ENCODE peak calls at places on chromosomes 3 and 15, in four cellular contexts. One of them, this sample, is unnamed.

GRCh38 chr3:116423365-116423764 is 21.9 kb downstream of the LSAMP start:
- DNase-seq in fibroblast of lung: no peak
- DNase-seq in heart left ventricle: no peak
- DNase-seq in right cardiac atrium: no peak
- DNase-seq in this sample: no peak

GRCh38 chr3:114718897-114719208 is 425.0 kb downstream of the TIGIT start:
- DNase-seq in fibroblast of lung: no peak
- DNase-seq in heart left ventricle: no peak
- DNase-seq in right cardiac atrium: no peak
- DNase-seq in this sample: no peak

GRCh38 chr3:38370861-38371260 is 24.3 kb downstream of the XYLB start:
- DNase-seq in fibroblast of lung: no peak
- DNase-seq in heart left ventricle: no peak
- DNase-seq in right cardiac atrium: no peak
- DNase-seq in this sample: no peak

GRCh38 chr15:56440226-56440770 is 24.6 kb downstream of the MNS1 start:
- DNase-seq in fibroblast of lung: no peak
- DNase-seq in right cardiac atrium: no peak
- DNase-seq in heart left ventricle: no peak
- DNase-seq in this sample: no peak

GRCh38 chr15:100714749-100715342 is 112.5 kb downstream of the ASB7 start:
- DNase-seq in fibroblast of lung: no peak
- DNase-seq in heart left ventricle: no peak
- DNase-seq in right cardiac atrium: no peak
- DNase-seq in this sample: peak; percentile 82

GRCh38 chr3:170689218-170689874 is 103.5 kb upstream of the SLC7A14 start:
- DNase-seq in right cardiac atrium: no peak
- DNase-seq in fibroblast of lung: peak; percentile 75
- DNase-seq in heart left ventricle: no peak
- DNase-seq in this sample: no peak

GRCh38 chr3:161508852-161509477 is 12.4 kb downstream of the OTOL1 start:
- DNase-seq in fibroblast of lung: peak; percentile 8
- DNase-seq in right cardiac atrium: no peak
- DNase-seq in heart left ventricle: no peak
- DNase-seq in this sample: no peak

GRCh38 chr15:31248263-31248662 is 78.4 kb upstream of the KLF13 start:
- DNase-seq in fibroblast of lung: no peak
- DNase-seq in right cardiac atrium: peak; percentile 5
- DNase-seq in heart left ventricle: no peak
- DNase-seq in this sample: no peak

GRCh38 chr15:78453447-78453846 is 15.4 kb downstream of the IREB2 start:
- DNase-seq in right cardiac atrium: no peak
- DNase-seq in heart left ventricle: no peak
- DNase-seq in fibroblast of lung: no peak
- DNase-seq in this sample: no peak

GRCh38 chr15:68620721-68621528 is 42.1 kb downstream of the CORO2B start:
- DNase-seq in right cardiac atrium: peak; percentile 95
- DNase-seq in heart left ventricle: peak; percentile 93
- DNase-seq in fibroblast of lung: peak; percentile 99
- DNase-seq in this sample: peak; percentile 44

GRCh38 chr15:96340611-96341464 is 10.3 kb downstream of the NR2F2 start:
- DNase-seq in fibroblast of lung: peak; percentile 83
- DNase-seq in right cardiac atrium: peak; percentile 84
- DNase-seq in heart left ventricle: no peak
- DNase-seq in this sample: no peak

GRCh38 chr3:14256046-14256445 is 77.4 kb downstream of the LSM3 start:
- DNase-seq in fibroblast of lung: no peak
- DNase-seq in right cardiac atrium: no peak
- DNase-seq in heart left ventricle: no peak
- DNase-seq in this sample: no peak

GRCh38 chr15:52208306-52208946 is 17.2 kb upstream of the GNB5 start:
- DNase-seq in fibroblast of lung: peak; percentile 68
- DNase-seq in heart left ventricle: peak; percentile 36
- DNase-seq in right cardiac atrium: peak; percentile 47
- DNase-seq in this sample: peak; percentile 76

GRCh38 chr15:59292393-59292792 is 80.3 kb downstream of the MYO1E start:
- DNase-seq in right cardiac atrium: no peak
- DNase-seq in heart left ventricle: no peak
- DNase-seq in fibroblast of lung: no peak
- DNase-seq in this sample: no peak

GRCh38 chr3:70890085-70890484 is 577.6 kb upstream of the MDFIC2 start:
- DNase-seq in fibroblast of lung: no peak
- DNase-seq in heart left ventricle: no peak
- DNase-seq in right cardiac atrium: no peak
- DNase-seq in this sample: no peak

GRCh38 chr3:42804831-42805821 is 836 bp upstream of the HIGD1A start:
- DNase-seq in heart left ventricle: peak; percentile 42
- DNase-seq in fibroblast of lung: peak; percentile 28
- DNase-seq in right cardiac atrium: peak; percentile 75
- DNase-seq in this sample: no peak

GRCh38 chr3:197125601-197126000 is 96.0 kb upstream of the MELTF start:
- DNase-seq in fibroblast of lung: peak; percentile 5
- DNase-seq in right cardiac atrium: no peak
- DNase-seq in heart left ventricle: no peak
- DNase-seq in this sample: no peak

GRCh38 chr15:40982855-40983254 is 29.6 kb downstream of the CHAC1 start:
- DNase-seq in right cardiac atrium: peak; percentile 74
- DNase-seq in heart left ventricle: peak; percentile 40
- DNase-seq in fibroblast of lung: peak; percentile 80
- DNase-seq in this sample: peak; percentile 49

GRCh38 chr15:94198633-94199032 is 32.7 kb upstream of the MCTP2 start:
- DNase-seq in fibroblast of lung: no peak
- DNase-seq in heart left ventricle: no peak
- DNase-seq in right cardiac atrium: no peak
- DNase-seq in this sample: no peak

GRCh38 chr3:185727873-185728272 is 97.0 kb downstream of the IGF2BP2 start:
- DNase-seq in fibroblast of lung: no peak
- DNase-seq in right cardiac atrium: no peak
- DNase-seq in heart left ventricle: no peak
- DNase-seq in this sample: no peak

GRCh38 chr15:78944669-78945407 is at the start of gene CTSH:
- DNase-seq in right cardiac atrium: peak; percentile 94
- DNase-seq in fibroblast of lung: peak; percentile 13
- DNase-seq in heart left ventricle: peak; percentile 80
- DNase-seq in this sample: peak; percentile 63

GRCh38 chr15:46933332-46933731 is 784.0 kb upstream of the SEMA6D start:
- DNase-seq in fibroblast of lung: no peak
- DNase-seq in heart left ventricle: no peak
- DNase-seq in right cardiac atrium: no peak
- DNase-seq in this sample: no peak

GRCh38 chr3:50660386-50660785 is 14.3 kb upstream of the DOCK3 start:
- DNase-seq in fibroblast of lung: no peak
- DNase-seq in right cardiac atrium: no peak
- DNase-seq in heart left ventricle: no peak
- DNase-seq in this sample: no peak

GRCh38 chr15:90917569-90917968 is 14.5 kb downstream of the MAN2A2 start:
- DNase-seq in right cardiac atrium: peak; percentile 39
- DNase-seq in heart left ventricle: no peak
- DNase-seq in fibroblast of lung: no peak
- DNase-seq in this sample: no peak

GRCh38 chr3:39104961-39105686 is 2.3 kb downstream of the GORASP1 start:
- DNase-seq in fibroblast of lung: no peak
- DNase-seq in heart left ventricle: no peak
- DNase-seq in right cardiac atrium: no peak
- DNase-seq in this sample: peak; percentile 22

GRCh38 chr3:127124135-127124534 is 68.8 kb upstream of the PRR23E start:
- DNase-seq in fibroblast of lung: peak; percentile 8
- DNase-seq in right cardiac atrium: no peak
- DNase-seq in heart left ventricle: no peak
- DNase-seq in this sample: no peak

GRCh38 chr3:116483135-116483534 is 37.8 kb upstream of the LSAMP start:
- DNase-seq in right cardiac atrium: no peak
- DNase-seq in heart left ventricle: no peak
- DNase-seq in fibroblast of lung: no peak
- DNase-seq in this sample: no peak

GRCh38 chr15:73942751-73943270 is 16.5 kb downstream of the LOXL1 start:
- DNase-seq in heart left ventricle: peak; percentile 25
- DNase-seq in right cardiac atrium: no peak
- DNase-seq in fibroblast of lung: no peak
- DNase-seq in this sample: no peak
- H3K27ac ChIP-seq in heart left ventricle: no peak overlapping the region
- H3K27ac ChIP-seq in right cardiac atrium: no peak overlapping the region
- H3K27ac ChIP-seq in fibroblast of lung: no peak overlapping the region
- H3K27ac ChIP-seq in this sample: no peak overlapping the region

DNA sequence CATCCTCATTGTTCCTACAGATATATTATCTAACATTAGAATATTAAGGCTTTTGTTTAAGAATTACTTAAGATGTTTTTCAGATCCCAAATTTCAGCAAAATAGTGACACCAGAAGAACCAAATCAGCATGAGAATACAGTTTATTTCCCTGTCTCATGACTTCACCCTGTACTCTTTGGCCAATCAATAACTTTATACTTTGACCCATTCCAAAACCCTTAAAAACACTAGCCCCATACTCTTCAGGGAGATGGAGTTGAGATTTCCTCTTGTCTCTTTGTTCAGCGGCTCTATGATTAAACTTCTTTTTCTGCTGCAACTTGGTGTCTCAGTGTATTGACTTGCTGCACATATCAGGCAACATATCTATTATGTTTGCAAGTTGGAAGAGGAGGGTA is 207.7 kb downstream of the ZBBX start:
- DNase-seq in heart left ventricle: no peak
- DNase-seq in fibroblast of lung: no peak
- DNase-seq in right cardiac atrium: no peak
- DNase-seq in this sample: no peak
- H3K27ac ChIP-seq in heart left ventricle: no peak overlapping the region
- H3K27ac ChIP-seq in fibroblast of lung: no peak overlapping the region
- H3K27ac ChIP-seq in right cardiac atrium: no peak overlapping the region
- H3K27ac ChIP-seq in this sample: no peak overlapping the region

DNA sequence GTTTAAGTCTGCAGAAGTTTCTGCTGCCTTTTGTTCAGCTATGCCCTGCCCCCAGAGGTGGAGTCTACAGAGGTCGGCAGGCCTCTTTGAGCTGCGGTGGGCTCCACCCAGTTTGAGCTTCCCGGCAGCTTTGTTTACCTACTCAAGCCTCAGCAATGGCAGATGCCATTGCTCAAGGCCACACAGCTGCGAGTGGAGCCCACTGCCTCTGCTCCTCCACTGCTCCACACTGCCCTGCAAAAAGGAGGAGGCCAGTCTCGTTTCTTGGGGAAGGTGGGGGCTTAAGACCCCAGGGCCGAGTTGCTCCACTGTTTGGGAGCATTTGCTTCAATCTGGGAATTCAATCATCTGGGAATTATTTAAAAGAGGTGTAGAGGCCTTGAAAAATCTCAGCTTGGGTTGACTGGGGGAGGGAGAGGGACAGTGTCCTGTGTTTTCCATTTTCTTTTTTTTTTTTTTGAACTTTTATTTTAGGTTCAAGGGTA is 144.6 kb upstream of the MEF2A start:
- DNase-seq in right cardiac atrium: no peak
- DNase-seq in fibroblast of lung: peak; percentile 68
- DNase-seq in heart left ventricle: no peak
- DNase-seq in this sample: peak; percentile 64
- H3K27ac ChIP-seq in right cardiac atrium: no peak overlapping the region
- H3K27ac ChIP-seq in fibroblast of lung: no peak overlapping the region
- H3K27ac ChIP-seq in heart left ventricle: peak overlapping the region; percentile 0
- H3K27ac ChIP-seq in this sample: no peak overlapping the region

GRCh38 chr15:66771351-66771650 is 69.3 kb downstream of the SMAD6 start:
- DNase-seq in heart left ventricle: no peak
- DNase-seq in right cardiac atrium: no peak
- DNase-seq in fibroblast of lung: no peak
- DNase-seq in this sample: no peak

GRCh38 chr15:66774001-66774814 is 72.2 kb downstream of the SMAD6 start:
- DNase-seq in fibroblast of lung: peak; percentile 71
- DNase-seq in right cardiac atrium: peak; percentile 94
- DNase-seq in heart left ventricle: peak; percentile 85
- DNase-seq in this sample: peak; percentile 90

GRCh38 chr15:66770518-66771350 is 68.7 kb downstream of the SMAD6 start:
- DNase-seq in fibroblast of lung: no peak
- DNase-seq in right cardiac atrium: no peak
- DNase-seq in heart left ventricle: no peak
- DNase-seq in this sample: no peak

GRCh38 chr15:66772967-66773873 is 71.2 kb downstream of the SMAD6 start:
- DNase-seq in heart left ventricle: peak; percentile 47
- DNase-seq in fibroblast of lung: peak; percentile 54
- DNase-seq in right cardiac atrium: peak; percentile 73
- DNase-seq in this sample: no peak

DNA sequence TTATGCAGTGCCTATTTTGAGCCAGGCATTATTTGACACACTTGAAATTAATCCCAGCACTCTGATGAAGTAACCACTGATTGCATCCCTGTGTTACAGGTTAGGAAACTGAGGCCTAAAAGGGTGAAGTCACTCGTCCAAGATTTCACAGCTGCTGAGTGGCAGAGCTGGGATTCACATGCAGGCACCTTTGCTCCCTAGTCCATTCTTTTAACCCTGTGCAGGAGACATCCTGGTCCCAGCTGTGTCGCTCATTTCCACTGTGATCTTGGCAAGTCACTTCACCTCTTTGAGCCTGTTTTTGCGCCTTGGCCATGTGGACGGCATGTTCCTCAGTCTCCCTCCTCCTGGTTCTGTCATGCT is 70.5 kb downstream of the SMAD6 start:
- DNase-seq in fibroblast of lung: no peak
- DNase-seq in heart left ventricle: no peak
- DNase-seq in right cardiac atrium: no peak
- DNase-seq in this sample: no peak
- H3K27ac ChIP-seq in fibroblast of lung: no peak overlapping the region
- H3K27ac ChIP-seq in heart left ventricle: peak overlapping the region; percentile 70
- H3K27ac ChIP-seq in right cardiac atrium: peak overlapping the region; percentile 19
- H3K27ac ChIP-seq in this sample: no peak overlapping the region

This sample was measured in SJCRH30.